ENCODE peak calls at places on chromosomes 1 and 21, in five cellular contexts. B is psoas muscle, K is kidney epithelial cell, I is fibroblast of villous mesenchyme, R is body of pancreas. L is an unnamed sample.

GRCh38 chr1:64663654-64664053 is 81.2 kb upstream of the RAVER2 start:
- DNase-seq in B (no peak), K (no peak), I (no peak), R (no peak), L (no peak)

GRCh38 chr1:226979115-226979516 is 39.0 kb downstream of the COQ8A start:
- DNase-seq in B (no peak), K (no peak), I (no peak), R (no peak), L (no peak)

GRCh38 chr1:31696246-31696645 is 7.6 kb downstream of the COL16A1 start:
- DNase-seq in B (no peak), K (no peak), I (no peak), R (peak), L (no peak)

GRCh38 chr1:42211224-42211623 is 46.7 kb upstream of the GUCA2A start:
- DNase-seq in B (no peak), K (no peak), I (no peak), R (no peak), L (peak)

GRCh38 chr1:17531682-17532487 is 7.6 kb upstream of the ARHGEF10L start:
- DNase-seq in B (peak), K (no peak), I (peak), R (peak), L (no peak)

GRCh38 chr1:29322147-29322694 is 85.9 kb downstream of the PTPRU start:
- DNase-seq in B (no peak), K (no peak), I (no peak), R (no peak), L (no peak)

GRCh38 chr1:160400646-160401486 is 502 bp downstream of the VANGL2 start:
- DNase-seq in B (no peak), K (no peak), I (no peak), R (peak), L (no peak)

GRCh38 chr21:38500073-38500472 is 1.8 kb upstream of the ERG start:
- DNase-seq in B (no peak), K (no peak), I (no peak), R (no peak), L (no peak)

GRCh38 chr1:66576645-66577044 is 42.7 kb downstream of the SGIP1 start:
- DNase-seq in B (no peak), K (no peak), I (peak), R (no peak), L (peak)

GRCh38 chr1:1085911-1086841 is 12.1 kb upstream of the RNF223 start:
- DNase-seq in B (no peak), K (no peak), I (no peak), R (no peak), L (no peak)

GRCh38 chr1:34479731-34480130 is 275.1 kb upstream of the GJB5 start:
- DNase-seq in B (no peak), K (no peak), I (no peak), R (no peak), L (no peak)

GRCh38 chr1:78437393-78437792 is 53.4 kb upstream of the PTGFR start:
- DNase-seq in B (no peak), K (no peak), I (peak), R (no peak), L (no peak)

GRCh38 chr1:177953549-177953948 is 16.3 kb downstream of the SEC16B start:
- DNase-seq in B (no peak), K (no peak), I (no peak), R (no peak), L (no peak)

GRCh38 chr1:5897281-5897680 is 94.9 kb downstream of the NPHP4 start:
- DNase-seq in B (no peak), K (no peak), I (no peak), R (no peak), L (no peak)

GRCh38 chr1:226407199-226407496 is 745 bp downstream of the PARP1 start:
- DNase-seq in B (no peak), K (no peak), I (no peak), R (no peak), L (no peak)

GRCh38 chr21:27248791-27249190 is 281.9 kb upstream of the ADAMTS5 start:
- DNase-seq in B (no peak), K (no peak), I (peak), R (no peak), L (no peak)

GRCh38 chr1:231162300-231162969 is 577 bp downstream of the TRIM67 start:
- DNase-seq in B (peak), K (no peak), I (peak), R (peak), L (peak)

GRCh38 chr1:228334226-228334935 is 72.3 kb downstream of the TRIM11 start:
- DNase-seq in B (peak), K (no peak), I (no peak), R (peak), L (no peak)

DNA sequence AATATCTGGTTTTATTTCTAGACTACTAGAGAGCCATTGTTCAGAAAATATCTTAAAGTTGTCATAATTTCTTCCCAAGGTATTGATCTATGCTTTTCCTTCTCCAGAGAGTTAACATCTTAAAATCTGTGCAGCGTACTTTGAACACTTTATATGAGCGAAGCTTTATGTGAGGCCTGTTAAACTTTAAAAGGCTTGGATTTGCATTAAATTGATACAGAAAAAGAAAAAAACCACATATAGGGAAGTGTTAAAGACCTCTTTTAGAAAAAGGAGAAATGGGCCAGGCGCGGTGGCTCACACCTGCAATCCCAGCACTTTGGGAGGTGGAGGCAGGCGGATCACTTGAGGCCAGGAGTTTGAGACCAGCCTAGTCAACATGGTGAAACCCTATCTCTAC is 59.2 kb upstream of the MORC3 start:
- DNase-seq in B (no peak), K (no peak), I (no peak), R (no peak), L (no peak)
- H3K4me3 ChIP-seq in B (peak), K (no peak), I (no peak), R (no peak), L (no peak)

GRCh38 chr1:22658385-22659163 is 5.5 kb downstream of the C1QB start:
- DNase-seq in B (no peak), K (no peak), I (no peak), R (no peak), L (no peak)
- TF ChIP-seq CTCF in B (no peak), K (peak), I (no peak), R (no peak), L (no peak)

GRCh38 chr1:244837597-244838258 is 2.3 kb downstream of the COX20 start:
- DNase-seq in B (no peak), K (no peak), I (no peak), R (no peak), L (no peak)
- H3K4me3 ChIP-seq in B (peak), K (peak), I (no peak), R (no peak), L (no peak)

DNA sequence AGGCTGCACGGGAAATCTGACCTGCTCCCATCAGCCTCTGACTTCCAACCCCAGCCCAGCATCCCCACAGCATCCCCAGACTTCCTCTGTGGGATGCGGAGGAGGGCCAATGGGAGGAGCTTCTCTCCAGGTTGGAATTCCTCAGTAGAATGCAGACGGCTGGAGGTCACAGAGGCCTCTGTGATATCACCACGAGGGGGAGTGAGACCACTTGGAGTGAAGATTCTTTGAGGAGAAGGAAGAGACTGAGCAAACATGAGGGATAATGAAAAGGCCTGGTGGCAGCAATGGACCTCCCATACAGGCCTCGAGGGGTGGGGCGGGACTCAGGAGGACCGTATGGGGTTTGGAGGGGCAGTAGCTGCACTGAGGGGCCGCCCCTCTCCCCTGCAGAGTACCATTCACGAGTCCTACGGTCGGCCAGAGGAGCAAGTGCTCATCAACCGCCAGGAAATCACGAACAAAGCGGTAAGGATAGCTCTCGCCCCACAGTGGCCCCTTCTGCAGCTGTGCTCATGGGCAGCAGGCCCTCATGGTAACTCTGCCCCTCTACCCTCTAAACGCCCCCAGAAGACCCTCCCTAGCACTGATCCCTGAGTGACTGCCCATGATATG is at the start of gene CATSPER4:
- DNase-seq in B (no peak), K (no peak), I (peak), R (no peak), L (peak)
- TF ChIP-seq CTCF in B (peak), K (no peak), I (peak), R (no peak), L (peak)

GRCh38 chr1:23530089-23530749 is 814 bp downstream of the E2F2 start:
- DNase-seq in B (no peak), K (no peak), I (no peak), R (no peak), L (no peak)

GRCh38 chr1:23527366-23527765 is 3.7 kb downstream of the E2F2 start:
- DNase-seq in B (no peak), K (no peak), I (no peak), R (no peak), L (no peak)

GRCh38 chr1:23529146-23530088 is 1.6 kb downstream of the E2F2 start:
- DNase-seq in B (no peak), K (no peak), I (no peak), R (no peak), L (peak)

GRCh38 chr1:23526329-23527041 is 4.5 kb downstream of the E2F2 start:
- DNase-seq in B (no peak), K (no peak), I (no peak), R (no peak), L (no peak)

DNA sequence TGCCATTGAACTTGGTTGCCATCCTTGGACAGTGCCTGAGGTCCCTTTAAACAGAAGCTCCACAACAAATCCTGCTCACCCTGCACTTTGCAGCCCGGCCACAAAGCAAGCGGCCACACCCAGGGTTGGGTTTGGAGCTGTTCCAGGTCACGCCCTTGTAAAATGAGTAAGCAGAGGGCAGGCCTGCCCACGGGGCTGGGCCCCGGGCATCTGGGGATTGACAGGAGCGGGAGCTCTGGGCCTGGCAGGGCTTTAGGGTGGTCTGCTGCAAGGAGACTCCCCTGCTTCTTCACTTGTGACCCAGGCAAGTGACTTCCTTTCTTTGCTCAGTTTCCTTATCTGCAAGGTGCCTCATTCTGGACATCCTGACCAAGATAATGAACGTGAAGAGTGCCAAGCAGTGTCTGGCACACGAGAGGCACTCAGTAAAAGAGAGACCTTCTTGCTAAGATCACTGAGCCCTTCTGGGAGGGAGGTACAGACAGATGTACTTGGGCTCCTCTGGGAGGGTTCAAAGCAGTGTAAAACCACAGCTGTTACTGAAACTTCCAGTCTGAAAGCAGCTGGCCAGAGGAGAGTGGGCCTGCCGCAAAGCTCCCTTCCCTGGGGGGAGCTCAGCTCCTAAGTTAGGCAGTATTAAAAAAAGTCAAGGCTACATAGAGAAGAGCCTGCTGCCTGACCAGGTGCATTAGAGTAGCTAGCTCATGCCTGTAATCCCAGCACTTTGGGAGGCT is 2.6 kb downstream of the E2F2 start:
- DNase-seq in B (peak), K (peak), I (peak), R (peak), L (peak)
- H3K4me3 ChIP-seq in B (no peak), K (no peak), I (no peak), R (no peak), L (no peak)

L was measured in epithelial cell of esophagus.